ENCODE peak calls at places on chromosome 1, in four cellular contexts. E is GM23338, O is SK-N-SH, A is PC-9. L is an unnamed sample. For H3F3A, the result is how much of the 10 kb centered on the place peaks cover.

GRCh38 chr1:60571811-60572210 is 498.2 kb upstream of the C1orf87 start:
- DNase-seq in E (no peak), O (no peak), A (no peak), L (no peak)

GRCh38 chr1:56566994-56567393 is 12.4 kb downstream of the PLPP3 start:
- DNase-seq in E (peak), O (no peak), A (no peak), L (no peak)

GRCh38 chr1:153661111-153661708 is 2.7 kb downstream of the SNAPIN start:
- DNase-seq in E (peak), O (no peak), A (no peak), L (no peak)

GRCh38 chr1:169060906-169061683 is 45.4 kb upstream of the ATP1B1 start:
- DNase-seq in E (no peak), O (no peak), A (peak), L (peak)

GRCh38 chr1:76939107-76939816 is 72.0 kb downstream of the ST6GALNAC5 start:
- DNase-seq in E (no peak), O (no peak), A (no peak), L (peak)

GRCh38 chr1:204204944-204205343 is 8.7 kb upstream of the KISS1 start:
- DNase-seq in E (no peak), O (no peak), A (no peak), L (no peak)

GRCh38 chr1:41418868-41419583 is 57.8 kb downstream of the FOXO6 start:
- DNase-seq in E (peak), O (no peak), A (peak), L (no peak)

GRCh38 chr1:240508201-240508600 is 103.8 kb downstream of the GREM2 start:
- DNase-seq in E (no peak), O (no peak), A (no peak), L (no peak)

GRCh38 chr1:207397525-207397926 is 56.6 kb upstream of the CR2 start:
- DNase-seq in E (peak), O (no peak), A (no peak), L (no peak)

DNA sequence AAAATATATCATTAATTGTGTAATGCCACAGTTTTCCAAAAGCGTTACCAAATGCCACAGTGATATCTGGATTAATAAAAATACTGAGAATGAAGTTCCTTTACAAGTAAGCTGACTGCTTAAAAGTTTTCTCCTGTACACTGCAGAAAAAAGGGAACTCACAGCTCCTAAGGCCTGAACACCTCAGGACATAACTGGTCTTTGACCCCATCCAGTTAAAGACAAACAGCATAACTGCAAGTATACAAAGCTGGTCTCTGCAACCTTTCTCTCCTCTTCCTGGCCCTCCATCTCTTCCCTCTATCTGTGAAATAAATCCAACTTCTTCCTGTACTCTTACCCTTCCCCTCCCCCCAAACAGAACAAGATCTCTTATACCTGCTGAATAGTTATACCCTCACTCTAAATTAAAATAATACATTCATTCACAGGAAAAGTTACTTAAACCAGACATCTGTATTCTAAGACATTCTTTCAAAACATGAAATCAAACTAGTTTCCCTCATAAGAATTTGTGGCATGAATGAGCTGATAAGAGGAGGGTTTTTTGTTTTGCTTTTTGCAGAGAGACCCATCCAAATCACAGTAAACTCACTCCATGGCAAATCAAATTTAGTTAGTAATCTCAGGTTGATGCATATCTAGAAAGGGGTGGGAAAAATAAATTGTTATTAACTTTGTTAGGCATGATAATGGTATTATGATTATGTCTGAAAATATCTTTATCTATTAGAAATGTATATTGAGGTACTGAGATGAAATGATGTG is 2.9 kb downstream of the DIPK1A start:
- DNase-seq in E (no peak), O (no peak), A (no peak), L (no peak)
- H3F3A ChIP-seq in E (under half), O (under half), A (under half), L (under half)

GRCh38 chr1:85575363-85575995 is 5.1 kb upstream of the CCN1 start:
- DNase-seq in E (no peak), O (no peak), A (no peak), L (no peak)
- H3F3A ChIP-seq in E (under half), O (under half), A (half or more), L (under half)

DNA sequence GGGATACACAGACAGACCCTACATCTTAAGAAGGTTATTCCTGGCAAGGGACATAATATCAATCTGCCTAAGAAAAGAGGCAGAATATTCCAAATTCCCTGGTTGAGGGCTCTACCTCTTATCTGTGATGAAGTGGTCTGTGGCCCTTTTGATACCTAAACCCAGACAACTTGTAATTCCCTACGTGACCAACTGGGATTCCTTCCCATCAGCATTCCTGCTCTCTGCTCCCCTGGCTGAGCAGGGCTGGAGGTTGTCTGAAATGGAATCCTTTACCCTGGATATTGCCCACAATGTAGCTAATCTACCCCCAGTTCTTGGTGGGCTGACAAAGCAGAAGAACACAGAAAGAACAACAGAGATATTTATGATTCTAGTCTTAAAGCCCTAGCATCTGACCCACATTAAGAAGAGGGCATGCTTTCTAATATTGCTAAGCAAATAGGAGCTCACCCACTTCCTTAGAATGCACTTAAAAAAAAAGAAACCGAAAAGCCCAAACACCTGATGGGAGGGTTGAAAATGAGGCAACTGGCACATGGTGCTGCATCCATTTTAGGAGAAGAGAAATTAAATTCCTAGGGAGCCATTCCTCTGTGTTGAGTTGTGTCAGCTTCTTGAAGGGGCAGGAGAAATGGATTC is 36.8 kb downstream of the GADD45A start:
- DNase-seq in E (peak), O (no peak), A (no peak), L (peak)
- H3F3A ChIP-seq in E (under half), O (under half), A (under half), L (under half)

GRCh38 chr1:23368562-23369334 is 888 bp downstream of the ZNF436 start:
- DNase-seq in E (peak), O (peak), A (peak), L (peak)

GRCh38 chr1:23371987-23372386 is 2.4 kb upstream of the ZNF436 start:
- DNase-seq in E (peak), O (no peak), A (no peak), L (no peak)

GRCh38 chr1:23369335-23370013 is at the start of gene ZNF436:
- DNase-seq in E (peak), O (peak), A (no peak), L (peak)

GRCh38 chr1:23370744-23371710 is 1.4 kb upstream of the ZNF436 start:
- DNase-seq in E (peak), O (peak), A (peak), L (no peak)

GRCh38 chr1:23370270-23370743 is 671 bp upstream of the ZNF436 start:
- DNase-seq in E (no peak), O (no peak), A (no peak), L (no peak)
- H3F3A ChIP-seq in E (under half), O (under half), A (under half), L (under half)

GRCh38 chr1:159054427-159054826 is 22.1 kb downstream of the AIM2 start:
- DNase-seq in E (no peak), O (no peak), A (no peak), L (no peak)

GRCh38 chr1:159056069-159056698 is 20.4 kb downstream of the AIM2 start:
- DNase-seq in E (peak), O (no peak), A (no peak), L (no peak)

GRCh38 chr1:159055181-159055621 is 21.4 kb downstream of the AIM2 start:
- DNase-seq in E (no peak), O (no peak), A (no peak), L (no peak)

DNA sequence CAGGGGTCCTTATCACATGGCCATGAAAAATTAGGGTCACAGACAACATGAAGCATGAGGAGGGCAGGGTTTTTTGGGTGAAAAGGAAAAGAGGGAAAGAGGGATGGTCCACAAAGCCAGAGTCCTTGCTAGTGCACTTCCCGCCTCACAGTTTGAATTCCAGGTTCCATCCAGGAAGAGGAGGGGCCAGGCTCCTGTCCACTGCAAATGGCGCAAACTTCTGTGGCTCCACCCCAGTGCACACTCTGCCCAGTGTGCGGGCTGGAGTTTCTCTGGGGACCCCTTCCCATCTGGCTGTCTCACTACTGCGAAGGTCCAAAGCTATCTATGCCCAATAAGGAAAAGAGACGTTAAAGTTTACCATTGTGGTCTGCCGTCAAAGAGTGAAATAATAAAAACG is 17.8 kb downstream of the AIM2 start:
- DNase-seq in E (no peak), O (no peak), A (no peak), L (no peak)
- H3F3A ChIP-seq in E (under half), O (under half), A (under half), L (under half)

DNA sequence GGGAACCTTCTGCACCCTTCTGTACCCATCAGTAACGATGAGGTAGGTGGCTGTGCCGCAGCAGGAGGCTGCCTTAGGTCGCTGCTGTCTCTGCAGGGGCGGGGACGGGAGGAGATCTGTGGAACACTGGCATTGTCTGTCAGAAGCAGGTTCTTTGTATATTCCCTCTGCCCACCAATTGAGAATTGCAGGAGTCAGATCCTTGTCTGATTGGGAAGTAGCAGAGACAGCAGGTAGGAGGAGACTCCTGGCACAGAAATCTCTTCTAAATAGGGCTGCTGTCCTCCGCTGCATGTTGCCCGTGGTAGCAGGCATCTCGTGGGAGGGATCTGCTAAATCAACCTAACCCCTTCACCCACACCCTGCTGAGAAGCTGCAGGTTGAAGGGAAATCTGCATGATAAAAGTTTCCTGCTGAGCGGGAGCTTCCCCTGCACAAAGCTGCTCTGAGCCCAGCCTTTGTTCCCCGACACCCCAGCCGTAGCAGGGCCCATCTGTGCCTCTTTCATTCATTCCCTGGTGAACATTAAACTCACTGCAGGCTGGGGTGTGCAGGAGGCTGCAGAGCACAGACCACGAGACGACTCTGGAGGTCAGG is 15.9 kb downstream of the SARS1 start:
- DNase-seq in E (peak), O (no peak), A (no peak), L (no peak)
- H3F3A ChIP-seq in E (under half), O (under half), A (under half), L (under half)

DNA sequence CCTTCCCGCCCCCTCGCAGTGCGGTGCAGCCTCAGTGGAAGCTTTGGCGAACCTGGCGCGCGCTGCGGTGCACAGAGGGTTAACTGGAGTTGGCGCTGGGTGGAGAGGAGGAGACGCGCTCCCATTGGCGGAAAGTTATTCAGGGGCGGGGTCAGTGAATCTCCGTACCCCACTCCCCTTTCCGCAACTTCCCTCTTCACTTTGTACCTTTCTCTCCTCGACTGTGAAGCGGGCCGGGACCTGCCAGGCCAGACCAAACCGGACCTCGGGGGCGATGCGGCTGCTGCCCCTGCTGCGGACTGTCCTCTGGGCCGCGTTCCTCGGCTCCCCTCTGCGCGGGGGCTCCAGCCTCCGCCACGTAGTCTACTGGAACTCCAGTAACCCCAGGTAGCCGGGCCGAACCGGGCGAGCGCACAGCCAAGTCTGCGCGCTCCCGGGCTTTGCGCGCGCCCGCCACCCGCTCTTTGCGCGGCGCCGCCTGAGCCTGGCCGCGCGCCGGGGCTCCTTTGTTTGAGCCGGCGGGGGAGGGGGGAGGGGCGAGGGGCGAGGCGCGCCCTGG is at the start of gene EFNA4:
- DNase-seq in E (peak), O (peak), A (peak), L (peak)
- H3F3A ChIP-seq in E (under half), O (under half), A (under half), L (under half)